ENCODE peak calls at places on chromosomes 3 and 15, in nine cellular contexts. G is occipital lobe; P is tibial artery; Y is activated effector memory CD4-positive, alpha-beta T cell treated with Interleukin-2 at 50 U/mL for 16 hours; E is uterus; C is RPMI8226; N is activated CD8-positive, alpha-beta T cell treated with anti-CD3 and anti-CD28 coated beads, Interleukin-2, amount 10 ng/mL, durations not matched to agents 7 days and 5 days; I is GM18507; B is activated T-cell treated with anti-CD3 and anti-CD28 coated beads, Interleukin-2, amount 50 U/mL, for 72 hours. W is an unnamed sample.

GRCh38 chr3:193744048-193744821 is 151.2 kb downstream of the OPA1 start:
- DNase-seq in G (no peak), P (no peak), Y (no peak), E (no peak), C (no peak), N (no peak), I (no peak), B (no peak), W (no peak)

GRCh38 chr3:175869398-175869797 is 1010.3 kb downstream of the NAALADL2 start:
- DNase-seq in G (no peak), P (no peak), Y (no peak), E (no peak), C (no peak), N (no peak), I (no peak), B (no peak), W (no peak)

GRCh38 chr3:187064210-187065115 is 74.8 kb downstream of the RPL39L start:
- DNase-seq in G (no peak), P (no peak), Y (no peak), E (no peak), C (no peak), N (no peak), I (no peak), B (no peak), W (no peak)

GRCh38 chr15:39788108-39788507 is 5.5 kb upstream of the FSIP1 start:
- DNase-seq in G (no peak), P (no peak), Y (no peak), E (no peak), C (no peak), N (no peak), I (no peak), B (peak), W (no peak)

GRCh38 chr3:157494581-157495281 is 8.5 kb downstream of the VEPH1 start:
- DNase-seq in G (no peak), P (no peak), Y (no peak), E (no peak), C (no peak), N (no peak), I (no peak), B (no peak), W (no peak)

GRCh38 chr3:122912772-122913538 is 114.6 kb downstream of the SEMA5B start:
- DNase-seq in G (no peak), P (no peak), Y (no peak), E (no peak), C (no peak), N (no peak), I (no peak), B (no peak), W (no peak)

GRCh38 chr15:65373163-65373651 is 4.6 kb downstream of the IGDCC3 start:
- DNase-seq in G (no peak), P (no peak), Y (no peak), E (no peak), C (peak), N (no peak), I (no peak), B (no peak), W (no peak)

GRCh38 chr3:17032407-17033034 is 147.8 kb downstream of the PLCL2 start:
- DNase-seq in G (no peak), P (no peak), Y (no peak), E (no peak), C (peak), N (no peak), I (no peak), B (no peak), W (no peak)